ENCODE peak calls at places on chromosomes 11 and 22, in five cellular contexts. V is HCT116, H is pancreas, L is RWPE2, Z is thoracic aorta. P is an unnamed sample.

GRCh38 chr11:22807855-22808558 is 21.6 kb downstream of the SVIP start:
- ATAC-seq in L (peak; percentile 70), Z (no peak), H (peak; percentile 47), V (no peak), P (peak; percentile 60)

GRCh38 chr11:120482149-120482548 is 29.4 kb upstream of the GRIK4 start:
- ATAC-seq in V (peak; percentile 63), H (peak; percentile 55), Z (no peak), L (no peak), P (no peak)

GRCh38 chr11:127445476-127445875 is 444.9 kb upstream of the KIRREL3 start:
- ATAC-seq in H (no peak), Z (no peak), L (no peak), V (no peak), P (no peak)

GRCh38 chr11:63534076-63534475 is 2.5 kb upstream of the PLAAT4 start:
- ATAC-seq in Z (no peak), L (no peak), V (no peak), H (no peak), P (no peak)

GRCh38 chr22:20783844-20784723 is 10.2 kb downstream of the SERPIND1 start:
- ATAC-seq in L (peak; percentile 72), V (peak; percentile 95), Z (peak; percentile 55), H (peak; percentile 48), P (no peak)

GRCh38 chr11:114165326-114166230 is 106.1 kb downstream of the ZBTB16 start:
- ATAC-seq in V (no peak), L (no peak), H (no peak), Z (no peak), P (no peak)

GRCh38 chr11:7531011-7531410 is 17.2 kb downstream of the PPFIBP2 start:
- ATAC-seq in H (no peak), L (no peak), V (no peak), Z (no peak), P (no peak)

GRCh38 chr22:22046370-22046769 is 63.8 kb upstream of the TOP3B start:
- ATAC-seq in V (no peak), H (no peak), Z (no peak), L (no peak), P (no peak)

GRCh38 chr11:818396-819128 is at the start of gene PNPLA2:
- ATAC-seq in Z (no peak), L (peak; percentile 26), V (no peak), H (peak; percentile 3), P (peak; percentile 39)

GRCh38 chr11:111021131-111021530 is 224.4 kb upstream of the POU2AF2 start:
- ATAC-seq in Z (no peak), L (no peak), V (no peak), H (no peak), P (no peak)

GRCh38 chr11:98115873-98116272 is 904.9 kb upstream of the CNTN5 start:
- ATAC-seq in L (no peak), Z (no peak), H (no peak), V (no peak), P (no peak)

GRCh38 chr11:47391077-47391583 is 12.8 kb upstream of the SPI1 start:
- ATAC-seq in V (no peak), H (peak; percentile 9), L (no peak), Z (no peak), P (no peak)

GRCh38 chr22:27515091-27515523 is 286.4 kb downstream of the MN1 start:
- ATAC-seq in V (no peak), H (peak; percentile 26), L (no peak), Z (peak; percentile 24), P (no peak)

GRCh38 chr22:21573293-21573734 is 5.8 kb downstream of the UBE2L3 start:
- ATAC-seq in H (no peak), Z (no peak), V (no peak), L (no peak), P (no peak)

GRCh38 chr11:14371249-14371648 is 12.3 kb upstream of the RRAS2 start:
- ATAC-seq in H (no peak), V (no peak), Z (no peak), L (no peak), P (no peak)

GRCh38 chr11:86477495-86478155 is 102.9 kb downstream of the CCDC81 start:
- ATAC-seq in Z (no peak), L (no peak), V (no peak), H (no peak), P (no peak)

GRCh38 chr11:93526691-93527583 is 16.3 kb downstream of the SMCO4 start:
- ATAC-seq in V (no peak), H (peak; percentile 18), L (no peak), Z (no peak), P (no peak)

GRCh38 chr11:69984457-69985261 is 93.5 kb upstream of the ANO1 start:
- ATAC-seq in Z (no peak), L (no peak), V (no peak), H (no peak), P (no peak)

GRCh38 chr11:16297332-16297731 is 59.0 kb downstream of the SOX6 start:
- ATAC-seq in H (no peak), Z (no peak), L (no peak), V (no peak), P (no peak)

GRCh38 chr22:36257948-36258674 is 5.2 kb downstream of the APOL1 start:
- ATAC-seq in V (no peak), Z (no peak), H (no peak), L (no peak), P (no peak)

GRCh38 chr11:114284021-114284420 is 12.2 kb upstream of the NNMT start:
- ATAC-seq in L (no peak), Z (no peak), H (peak; percentile 65), V (no peak), P (no peak)

GRCh38 chr11:6362185-6362867 is 27.9 kb upstream of the SMPD1 start:
- ATAC-seq in Z (peak; percentile 92), H (peak; percentile 31), V (peak; percentile 33), L (no peak), P (no peak)

GRCh38 chr22:19874307-19875060 is 19.8 kb upstream of the GNB1L start:
- ATAC-seq in Z (no peak), H (no peak), V (no peak), L (peak; percentile 50), P (peak; percentile 67)

GRCh38 chr11:33724644-33725035 is 11.6 kb downstream of the CD59 start:
- ATAC-seq in V (peak; percentile 20), L (peak; percentile 15), H (peak; percentile 59), Z (no peak), P (peak; percentile 24)

GRCh38 chr11:128727811-128728431 is 34.0 kb downstream of the FLI1 start:
- ATAC-seq in V (peak; percentile 36), H (no peak), Z (no peak), L (no peak), P (no peak)

GRCh38 chr11:120675171-120675570 is 163.6 kb downstream of the GRIK4 start:
- ATAC-seq in Z (no peak), L (no peak), H (no peak), V (no peak), P (no peak)

GRCh38 chr22:37219534-37219933 is 7.3 kb upstream of the SSTR3 start:
- ATAC-seq in H (no peak), Z (no peak), V (no peak), L (no peak), P (no peak)

GRCh38 chr11:10564692-10565318 is 3.7 kb downstream of the LYVE1 start:
- ATAC-seq in V (peak; percentile 30), L (no peak), Z (no peak), H (no peak), P (no peak)

GRCh38 chr22:31144223-31144622 is 3.9 kb upstream of the PLA2G3 start:
- ATAC-seq in L (no peak), H (no peak), V (no peak), Z (no peak), P (peak; percentile 40)

GRCh38 chr11:6927030-6927617 is 898 bp downstream of the ZNF215 start:
- ATAC-seq in Z (no peak), H (peak; percentile 28), L (peak; percentile 52), V (peak; percentile 35), P (no peak)

GRCh38 chr11:93169143-93169542 is 28.6 kb downstream of the SLC36A4 start:
- ATAC-seq in H (no peak), L (no peak), Z (no peak), V (no peak), P (no peak)

GRCh38 chr11:57648791-57649735 is 649 bp downstream of the YPEL4 start:
- ATAC-seq in Z (no peak), L (no peak), V (no peak), H (no peak), P (no peak)

GRCh38 chr11:36012410-36012809 is 68.5 kb downstream of the LDLRAD3 start:
- ATAC-seq in H (peak; percentile 47), Z (no peak), V (no peak), L (peak; percentile 89), P (no peak)

GRCh38 chr22:32753591-32753990 is 47.9 kb upstream of the TIMP3 start:
- ATAC-seq in V (no peak), H (no peak), L (no peak), Z (no peak), P (no peak)

GRCh38 chr22:39138357-39138997 is 14.0 kb downstream of the CBX7 start:
- ATAC-seq in V (no peak), H (no peak), Z (no peak), L (no peak), P (no peak)

GRCh38 chr11:123157995-123158394 is 37.1 kb downstream of the CLMP start:
- ATAC-seq in H (no peak), Z (no peak), V (no peak), L (no peak), P (no peak)

GRCh38 chr11:98090861-98091575 is 929.7 kb upstream of the CNTN5 start:
- ATAC-seq in L (no peak), V (no peak), H (no peak), Z (no peak), P (no peak)

GRCh38 chr11:110305169-110306018 is 9.0 kb upstream of the RDX start:
- ATAC-seq in H (peak; percentile 87), L (peak; percentile 99), V (peak; percentile 73), Z (no peak), P (no peak)

GRCh38 chr22:25598609-25599008 is 34.1 kb downstream of the GRK3 start:
- ATAC-seq in V (no peak), L (no peak), H (no peak), Z (no peak), P (no peak)